ENCODE peak calls at places on chromosomes 3 and 15, in five cellular contexts. One of them, this sample, is unnamed.
A peak's percentile ranks its signal among the peaks of the same experiment; 100 is the strongest.

GRCh38 chr3:141650783-141651182 is 87.3 kb upstream of the RNF7 start:
- DNase-seq in lower leg skin: no peak
- DNase-seq in anterior cingulate cortex: no peak
- DNase-seq in kidney glomerular epithelial cell: no peak
- DNase-seq in putamen: no peak
- DNase-seq in this sample: no peak

GRCh38 chr3:45832691-45833090 is 9.2 kb downstream of the LZTFL1 start:
- DNase-seq in lower leg skin: no peak
- DNase-seq in anterior cingulate cortex: no peak
- DNase-seq in kidney glomerular epithelial cell: peak; percentile 7
- DNase-seq in putamen: no peak
- DNase-seq in this sample: peak; percentile 5

GRCh38 chr3:116815321-116815720 is 105.7 kb downstream of the TUSC7 start:
- DNase-seq in lower leg skin: no peak
- DNase-seq in anterior cingulate cortex: no peak
- DNase-seq in kidney glomerular epithelial cell: no peak
- DNase-seq in putamen: no peak
- DNase-seq in this sample: no peak

GRCh38 chr3:24096271-24096670 is 151.2 kb downstream of the NR1D2 start:
- DNase-seq in lower leg skin: no peak
- DNase-seq in anterior cingulate cortex: no peak
- DNase-seq in kidney glomerular epithelial cell: no peak
- DNase-seq in putamen: no peak
- DNase-seq in this sample: no peak

GRCh38 chr3:121768452-121768851 is 18.9 kb upstream of the GOLGB1 start:
- DNase-seq in lower leg skin: no peak
- DNase-seq in anterior cingulate cortex: no peak
- DNase-seq in kidney glomerular epithelial cell: no peak
- DNase-seq in putamen: no peak
- DNase-seq in this sample: no peak

GRCh38 chr3:150975992-150976368 is 3.5 kb upstream of the CLRN1 start:
- DNase-seq in lower leg skin: no peak
- DNase-seq in anterior cingulate cortex: no peak
- DNase-seq in kidney glomerular epithelial cell: no peak
- DNase-seq in putamen: peak; percentile 79
- DNase-seq in this sample: no peak

GRCh38 chr3:119613872-119614271 is 16.2 kb downstream of the PLA1A start:
- DNase-seq in lower leg skin: no peak
- DNase-seq in anterior cingulate cortex: no peak
- DNase-seq in kidney glomerular epithelial cell: no peak
- DNase-seq in putamen: no peak
- DNase-seq in this sample: no peak

GRCh38 chr3:166013073-166013679 is 176.0 kb upstream of the BCHE start:
- DNase-seq in lower leg skin: no peak
- DNase-seq in anterior cingulate cortex: no peak
- DNase-seq in kidney glomerular epithelial cell: peak; percentile 46
- DNase-seq in putamen: no peak
- DNase-seq in this sample: no peak

GRCh38 chr3:59709702-59710555 is 660.1 kb upstream of the CFAP20DC start:
- DNase-seq in lower leg skin: peak; percentile 43
- DNase-seq in anterior cingulate cortex: no peak
- DNase-seq in kidney glomerular epithelial cell: no peak
- DNase-seq in putamen: peak; percentile 39
- DNase-seq in this sample: no peak

GRCh38 chr15:96270581-96271172 is 59.8 kb upstream of the NR2F2 start:
- DNase-seq in lower leg skin: no peak
- DNase-seq in anterior cingulate cortex: no peak
- DNase-seq in kidney glomerular epithelial cell: peak; percentile 41
- DNase-seq in putamen: no peak
- DNase-seq in this sample: peak; percentile 82

GRCh38 chr3:136751259-136752045 is 726 bp downstream of the STAG1 start:
- DNase-seq in lower leg skin: peak; percentile 67
- DNase-seq in anterior cingulate cortex: peak; percentile 82
- DNase-seq in kidney glomerular epithelial cell: peak; percentile 55
- DNase-seq in putamen: peak; percentile 77
- DNase-seq in this sample: peak; percentile 72

GRCh38 chr3:34863485-34863884 is 775.8 kb upstream of the ARPP21 start:
- DNase-seq in lower leg skin: no peak
- DNase-seq in anterior cingulate cortex: no peak
- DNase-seq in kidney glomerular epithelial cell: no peak
- DNase-seq in putamen: no peak
- DNase-seq in this sample: no peak

GRCh38 chr3:9704343-9705322 is 1.0 kb downstream of the CPNE9 start:
- DNase-seq in lower leg skin: no peak
- DNase-seq in anterior cingulate cortex: no peak
- DNase-seq in kidney glomerular epithelial cell: no peak
- DNase-seq in putamen: no peak
- DNase-seq in this sample: no peak

GRCh38 chr3:23100106-23100505 is 103.0 kb upstream of the UBE2E2 start:
- DNase-seq in lower leg skin: no peak
- DNase-seq in anterior cingulate cortex: no peak
- DNase-seq in kidney glomerular epithelial cell: no peak
- DNase-seq in putamen: no peak
- DNase-seq in this sample: no peak

GRCh38 chr15:44712108-44713005 is 1.0 kb downstream of the B2M start:
- DNase-seq in lower leg skin: peak; percentile 89
- DNase-seq in anterior cingulate cortex: peak; percentile 21
- DNase-seq in kidney glomerular epithelial cell: peak; percentile 61
- DNase-seq in putamen: peak; percentile 69
- DNase-seq in this sample: peak; percentile 76

GRCh38 chr3:122947621-122948202 is 79.9 kb downstream of the SEMA5B start:
- DNase-seq in lower leg skin: no peak
- DNase-seq in anterior cingulate cortex: no peak
- DNase-seq in kidney glomerular epithelial cell: no peak
- DNase-seq in putamen: no peak
- DNase-seq in this sample: no peak

GRCh38 chr3:147394168-147394941 is 12.0 kb downstream of the ZIC4 start:
- DNase-seq in lower leg skin: no peak
- DNase-seq in anterior cingulate cortex: no peak
- DNase-seq in kidney glomerular epithelial cell: no peak
- DNase-seq in putamen: no peak
- DNase-seq in this sample: no peak

GRCh38 chr3:14837864-14838263 is 19.1 kb downstream of the FGD5 start:
- DNase-seq in lower leg skin: no peak
- DNase-seq in anterior cingulate cortex: no peak
- DNase-seq in kidney glomerular epithelial cell: no peak
- DNase-seq in putamen: no peak
- DNase-seq in this sample: no peak

GRCh38 chr3:134864644-134865043 is 69.6 kb downstream of the EPHB1 start:
- DNase-seq in lower leg skin: no peak
- DNase-seq in anterior cingulate cortex: no peak
- DNase-seq in kidney glomerular epithelial cell: no peak
- DNase-seq in putamen: no peak
- DNase-seq in this sample: no peak

GRCh38 chr3:33438284-33438668 is 1.9 kb downstream of the UBP1 start:
- DNase-seq in lower leg skin: no peak
- DNase-seq in anterior cingulate cortex: no peak
- DNase-seq in kidney glomerular epithelial cell: no peak
- DNase-seq in putamen: no peak
- DNase-seq in this sample: no peak

GRCh38 chr3:128884992-128885391 is 5.6 kb downstream of the ACAD9 start:
- DNase-seq in lower leg skin: no peak
- DNase-seq in anterior cingulate cortex: no peak
- DNase-seq in kidney glomerular epithelial cell: no peak
- DNase-seq in putamen: no peak
- DNase-seq in this sample: no peak

GRCh38 chr15:59801649-59802048 is 112.5 kb upstream of the BNIP2 start:
- DNase-seq in lower leg skin: no peak
- DNase-seq in anterior cingulate cortex: no peak
- DNase-seq in kidney glomerular epithelial cell: no peak
- DNase-seq in putamen: no peak
- DNase-seq in this sample: no peak

GRCh38 chr3:119911748-119912147 is 129.8 kb downstream of the NR1I2 start:
- DNase-seq in lower leg skin: no peak
- DNase-seq in anterior cingulate cortex: no peak
- DNase-seq in kidney glomerular epithelial cell: no peak
- DNase-seq in putamen: no peak
- DNase-seq in this sample: no peak

GRCh38 chr3:45976191-45977091 is 19.2 kb downstream of the FYCO1 start:
- DNase-seq in lower leg skin: no peak
- DNase-seq in anterior cingulate cortex: no peak
- DNase-seq in kidney glomerular epithelial cell: no peak
- DNase-seq in putamen: no peak
- DNase-seq in this sample: no peak

GRCh38 chr15:77634266-77634962 is 1.7 kb upstream of the LINGO1 start:
- DNase-seq in lower leg skin: no peak
- DNase-seq in anterior cingulate cortex: peak; percentile 36
- DNase-seq in kidney glomerular epithelial cell: peak; percentile 42
- DNase-seq in putamen: no peak
- DNase-seq in this sample: peak; percentile 11

GRCh38 chr15:77026501-77027110 is 31.7 kb downstream of the PSTPIP1 start:
- DNase-seq in lower leg skin: no peak
- DNase-seq in anterior cingulate cortex: no peak
- DNase-seq in kidney glomerular epithelial cell: no peak
- DNase-seq in putamen: no peak
- DNase-seq in this sample: no peak

GRCh38 chr3:168139947-168140346 is 44.2 kb upstream of the GOLIM4 start:
- DNase-seq in lower leg skin: no peak
- DNase-seq in anterior cingulate cortex: no peak
- DNase-seq in kidney glomerular epithelial cell: no peak
- DNase-seq in putamen: no peak
- DNase-seq in this sample: no peak

GRCh38 chr3:187941135-187941847 is 196.0 kb upstream of the BCL6 start:
- DNase-seq in lower leg skin: no peak
- DNase-seq in anterior cingulate cortex: no peak
- DNase-seq in kidney glomerular epithelial cell: no peak
- DNase-seq in putamen: no peak
- DNase-seq in this sample: no peak

GRCh38 chr3:156473341-156473740 is 81.6 kb downstream of the SSR3 start:
- DNase-seq in lower leg skin: no peak
- DNase-seq in anterior cingulate cortex: no peak
- DNase-seq in kidney glomerular epithelial cell: no peak
- DNase-seq in putamen: no peak
- DNase-seq in this sample: no peak

GRCh38 chr3:102460579-102460978 is 25.8 kb downstream of the ZPLD1 start:
- DNase-seq in lower leg skin: no peak
- DNase-seq in anterior cingulate cortex: no peak
- DNase-seq in kidney glomerular epithelial cell: no peak
- DNase-seq in putamen: no peak
- DNase-seq in this sample: no peak

GRCh38 chr15:89828324-89829145 is 13.9 kb upstream of the ANPEP start:
- DNase-seq in lower leg skin: no peak
- DNase-seq in anterior cingulate cortex: no peak
- DNase-seq in kidney glomerular epithelial cell: peak; percentile 37
- DNase-seq in putamen: no peak
- DNase-seq in this sample: peak; percentile 85

GRCh38 chr15:85749261-85750151 is 45.2 kb downstream of the KLHL25 start:
- DNase-seq in lower leg skin: no peak
- DNase-seq in anterior cingulate cortex: no peak
- DNase-seq in kidney glomerular epithelial cell: no peak
- DNase-seq in putamen: no peak
- DNase-seq in this sample: no peak

GRCh38 chr3:131386429-131386926 is 4.9 kb downstream of the NUDT16 start:
- DNase-seq in lower leg skin: peak; percentile 81
- DNase-seq in anterior cingulate cortex: peak; percentile 8
- DNase-seq in kidney glomerular epithelial cell: no peak
- DNase-seq in putamen: peak; percentile 51
- DNase-seq in this sample: no peak

GRCh38 chr15:70324001-70324974 is 226.6 kb upstream of the TLE3 start:
- DNase-seq in lower leg skin: no peak
- DNase-seq in anterior cingulate cortex: no peak
- DNase-seq in kidney glomerular epithelial cell: no peak
- DNase-seq in putamen: no peak
- DNase-seq in this sample: no peak

GRCh38 chr3:48594431-48595049 is 589 bp downstream of the COL7A1 start:
- DNase-seq in lower leg skin: no peak
- DNase-seq in anterior cingulate cortex: no peak
- DNase-seq in kidney glomerular epithelial cell: no peak
- DNase-seq in putamen: no peak
- DNase-seq in this sample: peak; percentile 20

GRCh38 chr3:33186524-33187367 is 31.9 kb downstream of the SUSD5 start:
- DNase-seq in lower leg skin: no peak
- DNase-seq in anterior cingulate cortex: no peak
- DNase-seq in kidney glomerular epithelial cell: peak; percentile 10
- DNase-seq in putamen: no peak
- DNase-seq in this sample: peak; percentile 35

GRCh38 chr3:123317716-123318115 is 116.0 kb downstream of the SEC22A start:
- DNase-seq in lower leg skin: no peak
- DNase-seq in anterior cingulate cortex: no peak
- DNase-seq in kidney glomerular epithelial cell: no peak
- DNase-seq in putamen: no peak
- DNase-seq in this sample: no peak

This sample was measured in RCC 7860.